ENCODE peak calls at places on chromosomes 4 and X, in five cellular contexts. K is Kasumi-1; J is stimulated activated CD4-positive, alpha-beta T cell treated with anti-CD3 and anti-CD28 coated beads, TNF-alpha, amount 100 ng/mL, for 1 hour; O is AG20443; M is small intestine. V is an unnamed sample.

GRCh38 chrX:110699109-110699508 is 96.5 kb downstream of the CHRDL1 start:
- DNase-seq in O (peak), M (no peak), J (no peak), K (no peak), V (no peak)

GRCh38 chr4:3263053-3263958 is 14.3 kb downstream of the MSANTD1 start:
- DNase-seq in K (no peak), O (no peak), M (no peak), J (no peak), V (no peak)

GRCh38 chr4:27720010-27720766 is 859.5 kb downstream of the STIM2 start:
- DNase-seq in M (no peak), J (no peak), O (no peak), K (no peak), V (no peak)

GRCh38 chr4:30718021-30718888 is 1.9 kb upstream of the PCDH7 start:
- DNase-seq in M (no peak), J (no peak), O (peak), K (no peak), V (no peak)

GRCh38 chr4:89064848-89065247 is 7.9 kb upstream of the FAM13A start:
- DNase-seq in K (no peak), J (no peak), M (no peak), O (no peak), V (no peak)

GRCh38 chr4:39320381-39321115 is 45.6 kb downstream of the RFC1 start:
- DNase-seq in M (no peak), J (no peak), O (no peak), K (no peak), V (no peak)

GRCh38 chrX:121579016-121579760 is 531.8 kb downstream of the GLUD2 start:
- DNase-seq in J (no peak), K (peak), M (no peak), O (no peak), V (no peak)

GRCh38 chrX:57906790-57907189 is 3.5 kb downstream of the ZXDA start:
- DNase-seq in O (peak), K (no peak), J (no peak), M (no peak), V (no peak)

GRCh38 chrX:63784902-63785692 is at the start of gene ARHGEF9:
- DNase-seq in J (no peak), K (peak), M (peak), O (peak), V (no peak)

GRCh38 chr4:41963105-41963504 is 18.5 kb upstream of the DCAF4L1 start:
- DNase-seq in J (no peak), O (no peak), M (peak), K (peak), V (no peak)

GRCh38 chrX:2638279-2638678 is 52.8 kb upstream of the CD99 start:
- DNase-seq in M (no peak), J (no peak), O (no peak), K (no peak), V (no peak)

GRCh38 chr4:157300678-157301077 is 80.2 kb downstream of the GRIA2 start:
- DNase-seq in K (no peak), J (no peak), M (no peak), O (no peak), V (no peak)

GRCh38 chrX:111445485-111445884 is 33.5 kb upstream of the DCX start:
- DNase-seq in O (peak), M (peak), J (no peak), K (peak), V (no peak)

GRCh38 chrX:129091097-129091496 is 432.2 kb downstream of the SMARCA1 start:
- DNase-seq in M (no peak), J (no peak), K (no peak), O (no peak), V (no peak)

GRCh38 chrX:134868766-134869495 is 121.9 kb upstream of the SMIM10 start:
- DNase-seq in K (no peak), O (peak), J (no peak), M (no peak), V (peak)

GRCh38 chr4:36283912-36284465 is 2.6 kb downstream of the DTHD1 start:
- DNase-seq in J (no peak), K (no peak), O (no peak), M (no peak), V (no peak)

GRCh38 chr4:55933611-55934010 is 15.1 kb upstream of the CEP135 start:
- DNase-seq in M (peak), K (no peak), J (no peak), O (no peak), V (no peak)